ENCODE peak calls at places on chromosomes 1 and 21, in four cellular contexts. N is A673; K is fibroblast of mammary gland; S is CD4-positive, alpha-beta T cell. Z is an unnamed sample.

GRCh38 chr1:180310095-180310494 is 80.0 kb downstream of the LHX4 start:
- DNase-seq in N (no peak), K (peak; percentile 66), S (no peak), Z (no peak)

GRCh38 chr1:113375878-113376277 is 14.4 kb upstream of the MAGI3 start:
- DNase-seq in S (no peak), N (no peak), K (no peak), Z (no peak)

GRCh38 chr1:65959896-65960295 is 167.2 kb downstream of the PDE4B start:
- DNase-seq in S (no peak), N (no peak), K (no peak), Z (no peak)

GRCh38 chr1:207355513-207356295 is 34.2 kb downstream of the CD55 start:
- DNase-seq in S (no peak), K (no peak), N (no peak), Z (no peak)

GRCh38 chr1:210360852-210361477 is 32.3 kb downstream of the HHAT start:
- DNase-seq in K (peak; percentile 69), S (no peak), N (peak; percentile 68), Z (no peak)

GRCh38 chr1:26016258-26016943 is 5.2 kb upstream of the EXTL1 start:
- DNase-seq in K (no peak), S (no peak), N (no peak), Z (no peak)

GRCh38 chr1:1306661-1307260 is 969 bp downstream of the ACAP3 start:
- DNase-seq in K (no peak), S (no peak), N (no peak), Z (no peak)

GRCh38 chr21:35050348-35051286 is 1.5 kb upstream of the RUNX1 start:
- DNase-seq in N (no peak), K (peak; percentile 40), S (no peak), Z (no peak)

GRCh38 chr1:208149776-208150514 is 94.2 kb downstream of the PLXNA2 start:
- DNase-seq in N (peak; percentile 24), K (no peak), S (no peak), Z (no peak)

GRCh38 chr1:94954292-94955220 is 27.6 kb upstream of the CNN3 start:
- DNase-seq in S (no peak), K (no peak), N (no peak), Z (no peak)

GRCh38 chr1:194873328-194873923 is 1687.0 kb upstream of the B3GALT2 start:
- DNase-seq in N (peak; percentile 42), K (no peak), S (no peak), Z (no peak)

GRCh38 chr1:167438171-167439138 is 79.9 kb downstream of the CD247 start:
- DNase-seq in S (no peak), K (no peak), N (no peak), Z (no peak)

GRCh38 chr1:167440345-167440744 is 78.0 kb downstream of the CD247 start:
- DNase-seq in N (no peak), S (no peak), K (no peak), Z (no peak)

GRCh38 chr1:167440776-167441175 is 77.6 kb downstream of the CD247 start:
- DNase-seq in S (no peak), N (no peak), K (no peak), Z (no peak)

GRCh38 chr1:167441222-167441621 is 77.1 kb downstream of the CD247 start:
- DNase-seq in S (no peak), K (no peak), N (no peak), Z (no peak)

GRCh38 chr1:167439301-167439988 is 78.9 kb downstream of the CD247 start:
- DNase-seq in S (no peak), K (peak; percentile 37), N (peak; percentile 63), Z (peak; percentile 67)
- TF ChIP-seq CTCF in S (no peak), K (peak; percentile 17), N (peak; percentile 36), Z (no peak)

DNA sequence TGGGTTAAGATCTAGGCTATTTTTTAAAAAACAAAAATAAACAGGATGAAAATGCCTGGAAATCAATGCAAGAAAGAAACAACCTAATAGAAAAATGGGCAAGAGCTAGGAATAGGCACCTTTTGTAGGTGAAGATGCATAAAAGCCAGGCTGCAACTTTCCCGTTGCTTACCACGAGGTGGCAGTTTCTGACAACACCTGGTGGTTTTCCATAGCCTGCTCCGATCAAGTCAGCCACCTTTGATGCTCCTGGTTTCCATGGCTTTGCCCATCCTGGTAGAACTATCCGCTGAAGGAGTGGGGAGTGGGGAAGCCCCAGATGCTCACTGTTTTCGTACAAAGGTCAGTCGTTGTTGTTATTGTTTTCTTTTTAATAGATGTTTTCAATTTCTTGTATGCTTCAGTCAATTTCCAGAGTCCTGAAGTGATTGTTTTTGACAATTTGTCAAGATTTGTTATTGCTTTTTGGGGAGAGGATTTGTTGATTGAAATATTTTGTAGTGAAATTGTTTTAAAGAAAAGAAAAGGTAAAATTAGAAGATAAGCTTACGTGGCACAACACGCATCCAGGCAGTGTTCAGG is 24.1 kb downstream of the UBE2Q1 start:
- DNase-seq in K (peak; percentile 20), S (no peak), N (peak; percentile 19), Z (no peak)
- TF ChIP-seq CTCF in K (peak; percentile 35), S (no peak), N (peak; percentile 60), Z (peak; percentile 64)

DNA sequence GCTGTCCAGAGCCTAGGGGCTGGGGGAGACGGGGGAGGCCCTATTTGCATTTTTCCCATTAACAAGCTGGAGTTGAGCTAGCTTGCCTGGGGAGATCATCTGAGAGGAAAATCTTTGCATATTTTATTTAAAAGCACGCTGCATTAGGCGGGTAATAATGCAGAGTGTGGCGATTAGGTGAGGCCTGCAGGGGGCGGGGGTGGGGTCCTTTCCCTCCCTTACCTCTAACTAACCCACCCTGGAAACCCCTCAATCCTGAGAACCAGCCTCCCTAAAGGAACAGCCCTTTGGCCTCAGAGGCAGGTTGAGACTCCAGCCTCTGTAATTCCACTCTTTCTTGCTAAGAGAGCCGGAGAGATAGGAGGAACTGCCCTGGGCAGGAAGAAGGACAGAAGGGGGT is 16.1 kb downstream of the C1orf216 start:
- DNase-seq in K (no peak), S (no peak), N (no peak), Z (no peak)
- TF ChIP-seq CTCF in K (no peak), S (no peak), N (peak; percentile 8), Z (peak; percentile 21)

GRCh38 chr1:46333300-46334029 is 7.1 kb upstream of the NSUN4 start:
- DNase-seq in S (no peak), K (peak; percentile 46), N (peak; percentile 66), Z (no peak)
- TF ChIP-seq CTCF in S (no peak), K (peak; percentile 33), N (peak; percentile 63), Z (peak; percentile 45)

DNA sequence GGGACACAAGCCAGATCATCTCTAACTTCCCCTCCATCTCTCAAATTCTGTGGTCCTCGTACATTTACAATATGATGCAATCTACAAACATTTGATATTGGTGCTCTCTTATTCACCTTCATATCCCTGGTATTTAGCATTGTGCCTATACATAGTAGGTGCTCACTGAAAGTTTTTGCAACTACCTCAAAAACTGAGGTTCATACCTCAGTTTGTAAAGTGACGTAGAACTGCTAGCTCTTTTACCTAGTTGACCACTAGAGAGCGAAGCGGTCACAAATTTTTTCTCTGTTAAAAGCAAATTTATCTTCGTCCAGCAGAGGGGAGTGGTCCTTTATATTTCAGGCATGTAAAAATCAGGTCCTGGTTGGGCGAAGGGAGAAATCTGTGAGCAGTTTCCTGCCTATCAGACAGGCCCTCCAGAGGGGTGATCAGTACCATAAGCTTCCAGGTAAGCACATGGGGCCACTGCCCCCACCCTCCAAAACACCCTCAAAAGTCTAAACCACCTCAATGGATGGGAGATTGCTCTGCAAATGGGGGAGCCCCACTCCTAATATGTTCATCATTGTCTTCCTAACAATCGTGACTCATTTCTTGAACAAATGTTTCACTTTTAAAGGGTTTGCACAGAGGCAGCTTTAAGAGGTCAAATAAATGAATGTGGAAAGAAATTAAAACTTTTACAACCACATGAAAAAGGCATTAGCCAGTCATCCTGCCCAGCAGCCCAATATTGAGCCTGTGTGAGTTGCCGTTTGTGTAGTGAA is 10.6 kb upstream of the HLCS start:
- DNase-seq in K (peak; percentile 82), N (peak; percentile 90), S (no peak), Z (peak; percentile 34)
- TF ChIP-seq CTCF in K (peak; percentile 82), N (peak; percentile 95), S (peak; percentile 44), Z (peak; percentile 79)